ENCODE peak calls at places on chromosomes 1 and 21, in six cellular contexts. J is upper lobe of right lung, O is IMR-90, B is HepG2, Q is mammary epithelial cell, S is tibial artery. V is an unnamed sample. For H3K27me3 and H3K4me1, the result is how much of the 10 kb centered on the place peaks cover.

GRCh38 chr21:45330075-45330781 is 42.5 kb upstream of the POFUT2 start:
- DNase-seq in B (peak), O (peak), Q (peak), S (no peak), J (peak), V (peak)

GRCh38 chr1:14522331-14523241 is 75.9 kb upstream of the KAZN start:
- DNase-seq in O (peak), J (no peak), S (peak), B (no peak), Q (peak), V (no peak)

GRCh38 chr1:2230781-2231666 is 2.9 kb downstream of the SKI start:
- DNase-seq in S (peak), J (peak), O (no peak), B (no peak), Q (peak), V (no peak)

GRCh38 chr1:117241512-117241911 is 30.8 kb upstream of the VTCN1 start:
- DNase-seq in J (no peak), B (no peak), Q (no peak), S (no peak), O (no peak), V (no peak)

GRCh38 chr1:32242341-32242851 is 4.6 kb upstream of the FAM167B start:
- DNase-seq in S (peak), J (no peak), Q (no peak), B (no peak), O (no peak), V (no peak)

GRCh38 chr1:203717120-203717519 is 47.9 kb upstream of the LAX1 start:
- DNase-seq in B (no peak), S (no peak), O (no peak), J (no peak), Q (no peak), V (no peak)

GRCh38 chr1:215605011-215605621 is 38.0 kb downstream of the KCTD3 start:
- DNase-seq in B (no peak), O (no peak), Q (no peak), J (no peak), S (no peak), V (no peak)

GRCh38 chr21:16084776-16085364 is 355.1 kb downstream of the USP25 start:
- DNase-seq in O (peak), B (no peak), Q (no peak), S (peak), J (no peak), V (no peak)

GRCh38 chr1:225653463-225654276 is 747 bp upstream of the ENAH start:
- DNase-seq in J (peak), O (peak), S (peak), B (peak), Q (peak), V (peak)

GRCh38 chr1:91148641-91149069 is 126.8 kb upstream of the ZNF644 start:
- DNase-seq in S (peak), O (no peak), Q (no peak), J (no peak), B (no peak), V (no peak)

GRCh38 chr21:42512346-42513034 is 1.2 kb upstream of the SLC37A1 start:
- DNase-seq in J (no peak), O (no peak), S (no peak), B (no peak), Q (no peak), V (no peak)

GRCh38 chr1:202703191-202703590 is 7.1 kb downstream of the SYT2 start:
- DNase-seq in O (no peak), Q (no peak), J (peak), B (no peak), S (no peak), V (no peak)

GRCh38 chr1:6866825-6867224 is 81.6 kb downstream of the CAMTA1 start:
- DNase-seq in B (no peak), J (no peak), O (no peak), S (no peak), Q (no peak), V (no peak)

GRCh38 chr1:89051944-89052312 is 13.1 kb downstream of the GBP1 start:
- DNase-seq in B (no peak), Q (no peak), S (no peak), O (no peak), J (no peak), V (no peak)

DNA sequence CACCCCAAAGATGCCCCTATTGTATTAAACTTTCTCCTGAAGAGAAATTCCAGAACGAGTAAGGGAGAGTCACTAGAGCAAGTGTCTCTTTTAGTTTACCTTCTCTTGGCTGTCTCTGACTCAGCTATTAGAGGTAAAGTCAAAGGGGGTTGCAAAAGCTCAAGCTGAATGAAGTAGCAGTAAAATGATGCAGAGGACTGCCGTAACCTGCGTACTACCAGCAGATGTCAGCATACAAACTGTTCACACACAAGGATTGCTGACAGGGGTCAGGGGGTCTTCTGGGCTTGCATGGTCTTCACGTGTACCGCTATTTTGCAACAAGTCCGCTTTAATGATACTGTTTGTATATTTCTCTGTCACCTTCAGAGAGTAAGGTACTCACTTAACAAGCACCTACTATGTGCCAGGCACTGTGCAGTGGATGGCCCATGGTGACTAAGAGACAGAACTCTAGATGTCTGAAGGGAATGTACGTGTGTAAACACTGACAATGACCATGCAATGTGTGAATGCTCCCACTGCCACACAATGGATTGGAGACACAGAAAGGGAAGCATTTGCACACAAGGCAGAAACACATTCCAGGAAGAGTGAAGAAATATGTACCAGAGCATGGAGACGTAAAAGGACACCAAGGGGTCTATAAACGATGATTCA is 34.9 kb downstream of the CHML start:
- DNase-seq in Q (peak), J (no peak), O (no peak), B (peak), S (no peak), V (no peak)
- H3K27me3 ChIP-seq in Q (under half), J (under half), O (under half), B (under half), S (under half), V (under half)

GRCh38 chr1:11879311-11880180 is 20.8 kb upstream of the NPPB start:
- DNase-seq in O (no peak), B (no peak), J (no peak), S (no peak), Q (no peak), V (no peak)
- H3K4me1 ChIP-seq in O (under half), B (half or more), J (under half), S (under half), Q (under half), V (under half)

GRCh38 chr1:209095627-209096595 is 487.6 kb upstream of the CAMK1G start:
- DNase-seq in B (no peak), O (peak), J (no peak), Q (peak), S (no peak), V (peak)

DNA sequence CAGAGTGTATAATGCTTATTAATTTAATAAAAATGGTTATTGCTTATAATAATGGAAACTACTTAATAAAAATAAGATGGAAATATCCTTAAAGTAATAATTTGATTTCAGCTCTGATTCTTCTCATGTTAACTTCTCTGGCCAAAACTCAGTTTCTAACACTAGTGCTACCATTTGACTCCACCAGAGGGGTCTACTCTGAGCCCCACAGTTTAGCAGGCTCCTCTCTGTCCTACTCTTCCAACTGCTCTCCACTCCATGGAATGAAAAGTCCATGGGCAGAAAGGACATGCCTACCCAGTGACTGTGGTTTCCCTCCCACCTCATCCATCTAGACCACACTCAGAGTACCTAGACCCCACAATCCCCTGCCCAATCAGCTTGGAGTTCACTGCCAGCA is 489.1 kb upstream of the CAMK1G start:
- DNase-seq in S (no peak), O (no peak), Q (no peak), B (no peak), J (no peak), V (no peak)
- TF ChIP-seq CTCF in S (no peak), O (no peak), Q (no peak), B (no peak), J (no peak), V (no peak)

GRCh38 chr1:22875240-22875639 is 97.4 kb downstream of the LACTBL1 start:
- DNase-seq in O (no peak), J (no peak), S (no peak), B (no peak), Q (no peak), V (no peak)

GRCh38 chr1:22874785-22875184 is 97.9 kb downstream of the LACTBL1 start:
- DNase-seq in Q (no peak), O (no peak), B (no peak), S (no peak), J (no peak), V (no peak)

GRCh38 chr1:22876359-22877111 is 96.1 kb downstream of the LACTBL1 start:
- DNase-seq in O (peak), Q (peak), S (no peak), B (no peak), J (no peak), V (no peak)

GRCh38 chr1:22877112-22877915 is 95.4 kb downstream of the LACTBL1 start:
- DNase-seq in Q (no peak), J (no peak), B (no peak), O (no peak), S (no peak), V (no peak)

DNA sequence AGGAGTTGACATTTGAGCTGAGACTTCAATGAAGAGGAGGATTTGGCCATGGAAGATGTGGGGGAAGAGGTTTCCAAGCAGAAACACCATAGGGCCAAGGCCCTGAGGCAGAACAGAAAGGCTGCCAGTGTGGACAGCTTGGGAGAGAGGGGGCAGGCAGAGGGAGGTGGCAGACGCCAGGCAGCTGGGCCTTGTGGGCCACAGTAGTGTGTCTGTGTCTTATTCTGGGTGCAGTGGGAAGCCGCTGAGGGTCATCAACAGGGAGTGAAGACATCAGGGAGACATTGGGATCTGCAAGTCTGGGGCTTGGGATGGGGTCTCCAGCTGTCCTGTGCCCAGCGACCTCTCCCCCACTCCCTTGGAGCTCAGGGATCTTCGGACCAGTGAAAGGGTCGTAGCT is 96.8 kb downstream of the LACTBL1 start:
- DNase-seq in Q (no peak), B (no peak), J (no peak), O (no peak), S (no peak), V (no peak)
- H3K27me3 ChIP-seq in Q (under half), B (half or more), J (under half), O (under half), S (under half), V (under half)

GRCh38 chr1:11806307-11806936 is 431 bp downstream of the CLCN6 start:
- DNase-seq in B (no peak), Q (peak), J (no peak), O (peak), S (no peak), V (no peak)

GRCh38 chr1:11802973-11803885 is 2.5 kb downstream of the MTHFR start:
- DNase-seq in S (peak), Q (peak), O (peak), B (peak), J (peak), V (peak)

GRCh38 chr1:11804666-11805453 is 904 bp downstream of the MTHFR start:
- DNase-seq in O (peak), B (no peak), J (peak), Q (peak), S (peak), V (no peak)

GRCh38 chr1:11805454-11806306 is at the start of the genes CLCN6 and MTHFR:
- DNase-seq in B (peak), J (peak), S (peak), O (peak), Q (peak), V (peak)

DNA sequence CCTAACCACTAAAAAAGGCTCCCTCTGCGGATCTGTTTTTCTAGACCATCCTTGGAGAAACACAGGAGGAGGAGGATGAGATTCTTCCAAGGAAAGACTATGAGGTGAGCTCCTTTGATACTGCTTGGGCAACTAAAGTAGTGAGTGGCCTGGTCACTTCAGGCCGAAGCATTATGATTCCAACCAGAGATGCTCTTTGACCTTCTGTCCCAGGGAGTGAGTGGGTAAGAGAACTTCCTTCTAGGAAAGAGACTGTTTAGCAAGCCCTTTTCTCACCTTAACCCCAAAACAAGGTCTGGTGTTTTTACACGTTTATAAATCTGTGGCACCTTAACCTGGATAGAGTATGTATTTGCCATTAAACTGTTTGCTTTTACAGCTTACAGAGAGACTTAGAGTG is 1.1 kb downstream of the CLCN6 start:
- DNase-seq in S (no peak), J (peak), O (no peak), Q (no peak), B (no peak), V (no peak)
- H3K4me1 ChIP-seq in S (half or more), J (under half), O (under half), Q (under half), B (half or more), V (under half)

GRCh38 chr1:24744911-24745710 is at the start of gene CLIC4:
- DNase-seq in B (peak), O (peak), Q (peak), J (peak), S (peak), V (peak)
- TF ChIP-seq CTCF in B (peak), O (peak), Q (no peak), J (no peak), S (no peak), V (peak)

GRCh38 chr1:1038694-1039093 is 18.8 kb downstream of the AGRN start:
- DNase-seq in S (no peak), O (no peak), Q (no peak), J (no peak), B (no peak), V (no peak)

GRCh38 chr1:1041092-1041503 is 21.2 kb downstream of the AGRN start:
- DNase-seq in J (no peak), O (no peak), B (no peak), Q (no peak), S (no peak), V (no peak)

GRCh38 chr1:1039145-1039910 is 19.4 kb downstream of the AGRN start:
- DNase-seq in S (no peak), Q (no peak), O (no peak), J (no peak), B (no peak), V (no peak)

GRCh38 chr1:1041873-1042272 is 22.0 kb downstream of the AGRN start:
- DNase-seq in J (no peak), S (no peak), B (no peak), O (no peak), Q (no peak), V (no peak)

DNA sequence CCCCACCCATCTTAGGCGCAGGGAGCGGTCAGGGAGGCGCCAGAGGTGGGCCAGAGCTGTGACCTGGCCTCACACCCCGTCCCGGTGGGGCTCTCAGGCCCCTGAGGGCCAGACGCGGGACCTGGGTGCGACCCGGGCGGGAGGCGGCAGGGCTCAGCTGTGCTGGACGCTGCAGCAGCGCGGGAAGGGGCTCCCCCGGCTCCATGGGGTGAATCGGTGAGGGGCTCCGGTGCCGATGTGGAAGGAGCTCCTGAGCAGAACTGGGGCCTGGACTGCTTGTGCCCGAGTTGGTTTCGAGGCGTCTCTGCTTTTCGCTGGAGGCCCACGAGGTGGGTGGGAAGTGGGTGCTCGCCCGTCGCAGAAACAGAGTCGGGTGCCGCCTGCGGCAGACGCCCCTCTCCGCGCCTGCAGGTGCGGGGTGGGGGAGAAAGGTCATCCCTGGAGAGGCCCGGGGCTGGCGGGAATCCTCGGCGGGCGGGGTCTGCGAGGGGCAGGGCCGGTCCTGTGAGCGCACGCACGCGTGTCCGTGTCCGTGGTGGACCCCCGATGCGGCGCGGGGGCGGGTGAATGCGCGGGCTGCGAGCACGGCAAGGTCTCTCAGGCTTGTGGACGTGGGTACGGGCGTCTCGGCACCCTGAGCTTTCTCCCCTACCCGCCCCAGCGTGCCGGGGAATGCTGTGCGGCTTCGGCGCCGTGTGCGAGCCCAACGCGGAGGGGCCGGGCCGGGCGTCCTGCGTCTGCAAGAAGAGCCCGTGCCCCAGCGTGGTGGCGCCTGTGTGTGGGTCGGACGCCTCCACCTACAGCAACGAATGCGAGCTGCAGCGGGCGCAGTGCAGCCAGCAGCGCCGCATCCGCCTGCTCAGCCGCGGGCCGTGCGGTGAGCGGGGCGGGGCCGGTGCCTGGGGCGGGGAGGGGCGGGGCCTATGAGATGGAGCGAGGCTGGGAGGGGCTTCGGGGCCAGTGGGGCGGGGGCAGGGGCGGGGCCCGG is 20.4 kb downstream of the AGRN start:
- DNase-seq in Q (peak), O (peak), B (no peak), J (peak), S (peak), V (no peak)
- H3K27me3 ChIP-seq in Q (under half), O (under half), B (under half), J (under half), S (under half), V (under half)

DNA sequence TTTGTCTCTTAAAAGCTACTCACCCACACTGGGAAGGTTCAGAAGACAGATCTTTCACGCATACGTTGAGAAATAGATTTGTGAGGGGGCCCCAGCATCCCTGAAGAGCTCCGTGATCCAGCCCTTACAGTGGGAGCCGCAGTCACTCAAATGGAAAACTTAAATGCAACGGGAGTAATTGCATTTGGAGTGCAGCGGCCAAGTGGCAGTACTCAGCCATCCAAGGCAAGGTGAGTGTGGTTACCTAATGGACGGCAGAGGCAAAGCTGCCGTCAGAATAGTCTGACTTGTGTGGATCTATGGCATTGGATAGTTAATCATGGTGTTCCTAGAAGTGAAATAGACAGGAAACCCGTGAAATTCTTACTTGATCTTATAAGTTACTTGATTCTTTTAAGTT is 5.1 kb downstream of the SPSB1 start:
- DNase-seq in B (no peak), Q (no peak), J (no peak), O (no peak), S (no peak), V (no peak)
- H3K4me1 ChIP-seq in B (half or more), Q (under half), J (under half), O (under half), S (half or more), V (half or more)

DNA sequence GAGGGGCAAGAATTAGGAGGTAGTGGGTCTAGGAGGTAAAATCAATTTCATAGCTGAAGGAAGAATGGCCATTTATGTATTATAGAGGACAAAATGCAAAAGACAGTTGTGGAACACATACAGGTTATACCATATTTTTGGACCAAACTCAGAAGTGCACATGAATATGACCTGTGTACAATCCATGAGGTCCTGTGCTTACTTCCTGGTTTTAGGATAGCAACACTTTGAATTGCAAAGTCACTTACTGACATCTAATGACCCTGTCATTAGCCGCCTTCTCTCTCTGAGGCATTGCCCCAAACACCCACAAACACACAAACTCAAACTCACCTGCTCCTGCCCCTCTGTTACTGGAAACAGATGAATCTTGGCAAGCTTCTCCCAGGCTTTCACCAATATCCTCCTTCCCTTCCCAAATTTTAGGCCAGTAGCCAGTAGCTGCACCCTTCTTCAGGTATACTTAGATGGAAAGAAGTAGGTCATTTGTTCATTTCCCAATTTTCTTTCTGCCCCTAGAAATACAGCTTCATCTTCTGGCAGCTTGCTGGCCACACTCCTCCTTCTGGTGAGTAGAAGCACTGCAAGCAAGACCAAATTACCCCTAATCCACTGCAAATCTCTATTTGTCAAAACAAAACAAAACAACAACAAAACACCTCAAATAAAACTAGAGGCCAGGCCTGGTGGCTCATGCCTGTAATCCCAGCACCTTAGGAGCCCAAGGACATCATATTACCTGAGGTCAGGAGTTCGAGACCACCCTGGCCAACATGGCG is 13.7 kb upstream of the RPL5 start:
- DNase-seq in B (no peak), O (no peak), J (no peak), Q (no peak), S (no peak), V (no peak)
- TF ChIP-seq CTCF in B (peak), O (peak), J (peak), Q (peak), S (peak), V (no peak)

V was measured in Caco-2.